ENCODE peak calls at places on chromosomes 1 and 21, in four cellular contexts. T is activated T-helper 1 cell treated with anti-CD3 and anti-CD28 coated beads, Interleukin-2, amount 50 U/mL, for 16 hours; A is heart left ventricle; C is HT-29. E is an unnamed sample.

GRCh38 chr1:109904105-109904817 is 6.4 kb upstream of the CSF1 start:
- DNase-seq in T (no peak), A (no peak), C (no peak), E (peak; percentile 83)

GRCh38 chr1:40477680-40478057 is 579 bp downstream of the ZFP69 start:
- DNase-seq in T (no peak), A (peak; percentile 28), C (no peak), E (no peak)

GRCh38 chr1:67580671-67581403 is 104.2 kb upstream of the GADD45A start:
- DNase-seq in T (no peak), A (no peak), C (no peak), E (no peak)

GRCh38 chr21:45366931-45367401 is 38.0 kb upstream of the COL18A1 start:
- DNase-seq in T (no peak), A (peak; percentile 48), C (peak; percentile 19), E (peak; percentile 78)

GRCh38 chr1:225911207-225912130 is 12.6 kb downstream of the PYCR2 start:
- DNase-seq in T (peak; percentile 56), A (peak; percentile 68), C (peak; percentile 69), E (no peak)

GRCh38 chr1:60171793-60172192 is 98.2 kb upstream of the C1orf87 start:
- DNase-seq in T (no peak), A (no peak), C (no peak), E (no peak)

GRCh38 chr1:177346960-177347359 is 176.2 kb downstream of the BRINP2 start:
- DNase-seq in T (no peak), A (no peak), C (peak; percentile 40), E (no peak)

GRCh38 chr1:234437423-234438171 is 41.4 kb downstream of the TARBP1 start:
- DNase-seq in T (no peak), A (no peak), C (peak; percentile 12), E (no peak)

GRCh38 chr1:59638172-59638800 is 176.5 kb upstream of the HOOK1 start:
- DNase-seq in T (no peak), A (peak; percentile 17), C (peak; percentile 60), E (no peak)

GRCh38 chr1:198529414-198529813 is 11.1 kb downstream of the ATP6V1G3 start:
- DNase-seq in T (no peak), A (no peak), C (peak; percentile 39), E (no peak)

GRCh38 chr21:38910390-38911008 is 104.8 kb downstream of the ETS2 start:
- DNase-seq in T (no peak), A (no peak), C (peak; percentile 54), E (peak; percentile 81)

GRCh38 chr21:38263493-38263892 is 6.7 kb downstream of the KCNJ15 start:
- DNase-seq in T (no peak), A (no peak), C (no peak), E (no peak)

GRCh38 chr1:180178511-180179161 is 24.0 kb downstream of the QSOX1 start:
- DNase-seq in T (peak; percentile 51), A (peak; percentile 66), C (peak; percentile 86), E (peak; percentile 26)

GRCh38 chr1:208528577-208529240 is 284.5 kb upstream of the PLXNA2 start:
- DNase-seq in T (no peak), A (no peak), C (no peak), E (no peak)

GRCh38 chr1:3471356-3472087 is 17.1 kb downstream of the ARHGEF16 start:
- DNase-seq in T (no peak), A (peak; percentile 74), C (peak; percentile 77), E (peak; percentile 85)

GRCh38 chr1:7042322-7043231 is 257.3 kb downstream of the CAMTA1 start:
- DNase-seq in T (no peak), A (no peak), C (peak; percentile 31), E (peak; percentile 31)

GRCh38 chr21:42794551-42794950 is 84.8 kb downstream of the WDR4 start:
- DNase-seq in T (no peak), A (no peak), C (no peak), E (no peak)

GRCh38 chr1:57162607-57163235 is 196.9 kb upstream of the C8B start:
- DNase-seq in T (no peak), A (peak; percentile 49), C (no peak), E (no peak)

GRCh38 chr1:56249244-56249643 is 330.1 kb downstream of the PLPP3 start:
- DNase-seq in T (no peak), A (no peak), C (no peak), E (no peak)

GRCh38 chr1:39391741-39392679 is 99.4 kb upstream of the BMP8A start:
- DNase-seq in T (no peak), A (peak; percentile 68), C (no peak), E (peak; percentile 43)

GRCh38 chr1:234978397-234979291 is 150.0 kb downstream of the TOMM20 start:
- DNase-seq in T (no peak), A (peak; percentile 71), C (peak; percentile 81), E (peak; percentile 97)

GRCh38 chr1:207858806-207859205 is 52.1 kb downstream of the CD34 start:
- DNase-seq in T (no peak), A (no peak), C (no peak), E (no peak)

GRCh38 chr1:228190778-228191177 is 17.1 kb upstream of the OBSCN start:
- DNase-seq in T (no peak), A (no peak), C (no peak), E (no peak)

GRCh38 chr1:205015241-205015640 is 27.8 kb upstream of the CNTN2 start:
- DNase-seq in T (no peak), A (no peak), C (no peak), E (no peak)

GRCh38 chr21:42251654-42252053 is 32.7 kb downstream of the ABCG1 start:
- DNase-seq in T (no peak), A (peak; percentile 12), C (no peak), E (no peak)

GRCh38 chr1:44409741-44410140 is 4.7 kb downstream of the RNF220 start:
- DNase-seq in T (no peak), A (no peak), C (no peak), E (no peak)

GRCh38 chr1:202158810-202159533 is 1.4 kb downstream of the PTPN7 start:
- DNase-seq in T (no peak), A (no peak), C (no peak), E (no peak)